ENCODE peak calls at places on chromosomes 11 and 22, in eight cellular contexts. E is Peyer's patch, R is brain microvascular endothelial cell, W is heart left ventricle, D is DND-41, G is A673, N is ovary, U is K562. M is an unnamed sample.

GRCh38 chr11:66100272-66101037 is 30.4 kb downstream of the PACS1 start:
- DNase-seq in E (peak; percentile 52), R (no peak), W (peak; percentile 78), D (peak; percentile 59), G (no peak), N (peak; percentile 73), U (no peak), M (no peak)

GRCh38 chr11:78008174-78008573 is 13.7 kb upstream of the INTS4 start:
- DNase-seq in E (no peak), R (no peak), W (no peak), D (no peak), G (no peak), N (no peak), U (no peak), M (no peak)

GRCh38 chr11:32173977-32174376 is 83.1 kb downstream of the RCN1 start:
- DNase-seq in E (no peak), R (no peak), W (no peak), D (no peak), G (no peak), N (no peak), U (no peak), M (no peak)

GRCh38 chr22:30876925-30877553 is 91.5 kb downstream of the MORC2 start:
- DNase-seq in E (no peak), R (no peak), W (peak; percentile 41), D (no peak), G (peak; percentile 57), N (peak; percentile 57), U (no peak), M (no peak)

GRCh38 chr11:125343732-125344131 is 152.3 kb downstream of the FEZ1 start:
- DNase-seq in E (no peak), R (peak; percentile 37), W (no peak), D (no peak), G (no peak), N (no peak), U (no peak), M (no peak)

GRCh38 chr11:17772704-17773600 is 38.4 kb downstream of the KCNC1 start:
- DNase-seq in E (peak; percentile 40), R (no peak), W (no peak), D (no peak), G (no peak), N (no peak), U (no peak), M (no peak)

GRCh38 chr22:30416403-30416802 is 9.2 kb upstream of the MTFP1 start:
- DNase-seq in E (no peak), R (peak; percentile 25), W (no peak), D (no peak), G (no peak), N (no peak), U (no peak), M (no peak)

GRCh38 chr11:124739479-124740276 is at the start of gene NRGN:
- DNase-seq in E (peak; percentile 91), R (peak; percentile 88), W (peak; percentile 92), D (no peak), G (peak; percentile 98), N (peak; percentile 88), U (peak; percentile 97), M (peak; percentile 81)

GRCh38 chr11:70948416-70948815 is 304.0 kb downstream of the SHANK2 start:
- DNase-seq in E (no peak), R (no peak), W (no peak), D (no peak), G (no peak), N (no peak), U (no peak), M (no peak)

GRCh38 chr22:38016182-38017078 is 32.1 kb upstream of the SOX10 start:
- DNase-seq in E (no peak), R (no peak), W (no peak), D (no peak), G (peak; percentile 43), N (peak; percentile 76), U (no peak), M (peak; percentile 16)

GRCh38 chr22:38009000-38009806 is 24.8 kb upstream of the SOX10 start:
- DNase-seq in E (no peak), R (no peak), W (no peak), D (no peak), G (no peak), N (no peak), U (no peak), M (no peak)

GRCh38 chr22:38017272-38017920 is 33.0 kb upstream of the SOX10 start:
- DNase-seq in E (peak; percentile 66), R (peak; percentile 30), W (peak; percentile 81), D (peak; percentile 16), G (peak; percentile 37), N (peak; percentile 84), U (no peak), M (no peak)

GRCh38 chr22:38014083-38014482 is 29.7 kb upstream of the SOX10 start:
- DNase-seq in E (no peak), R (no peak), W (no peak), D (no peak), G (no peak), N (no peak), U (no peak), M (no peak)

DNA sequence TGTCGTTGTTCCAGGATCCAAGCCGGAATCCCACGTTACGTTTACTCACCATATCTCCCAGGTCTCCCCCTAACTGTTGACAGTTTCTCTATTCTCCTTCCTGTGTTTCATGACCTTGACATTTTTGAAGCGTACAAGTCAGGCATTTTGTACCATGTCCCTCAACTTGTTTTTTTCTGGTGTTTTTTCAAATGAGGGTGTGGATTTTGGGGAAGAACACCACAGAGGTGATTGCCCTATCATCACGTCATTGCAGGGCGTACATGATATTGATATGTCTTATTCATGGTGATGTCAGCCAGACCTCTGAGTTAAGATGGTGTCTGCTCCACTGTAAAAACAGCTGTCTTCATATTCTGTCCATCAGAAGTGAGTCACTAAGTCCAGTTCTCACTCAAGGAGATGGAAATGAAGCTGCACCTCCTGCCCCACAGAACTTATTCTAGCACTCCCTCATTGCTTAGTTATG is 28.3 kb upstream of the SOX10 start:
- DNase-seq in E (no peak), R (peak; percentile 67), W (no peak), D (no peak), G (no peak), N (no peak), U (peak; percentile 64), M (no peak)
- H3K27ac ChIP-seq in E (no peak overlapping the region), R (peak overlapping the region; percentile 14), W (no peak overlapping the region), D (no peak overlapping the region), G (no peak overlapping the region), N (peak overlapping the region; percentile 11), U (no peak overlapping the region), M (no peak overlapping the region)

GRCh38 chr22:27080191-27080590 is 422.8 kb downstream of the MIAT start:
- DNase-seq in E (no peak), R (no peak), W (no peak), D (no peak), G (no peak), N (no peak), U (no peak), M (no peak)
- H3K27ac ChIP-seq in E (no peak overlapping the region), R (no peak overlapping the region), W (no peak overlapping the region), D (no peak overlapping the region), G (no peak overlapping the region), N (no peak overlapping the region), U (no peak overlapping the region), M (no peak overlapping the region)

GRCh38 chr11:21402274-21402673 is 732.9 kb downstream of the NELL1 start:
- DNase-seq in E (no peak), R (no peak), W (no peak), D (no peak), G (no peak), N (no peak), U (no peak), M (no peak)
- H3K27ac ChIP-seq in E (no peak overlapping the region), R (no peak overlapping the region), W (no peak overlapping the region), D (no peak overlapping the region), G (no peak overlapping the region), N (no peak overlapping the region), U (no peak overlapping the region), M (no peak overlapping the region)

GRCh38 chr11:3126207-3126865 is 38.8 kb downstream of the OSBPL5 start:
- DNase-seq in E (peak; percentile 90), R (no peak), W (peak; percentile 50), D (no peak), G (no peak), N (peak; percentile 28), U (no peak), M (no peak)

GRCh38 chr11:3122775-3123201 is 42.3 kb downstream of the OSBPL5 start:
- DNase-seq in E (peak; percentile 39), R (no peak), W (peak; percentile 18), D (no peak), G (no peak), N (no peak), U (no peak), M (no peak)

GRCh38 chr11:3123761-3124733 is 41.1 kb downstream of the OSBPL5 start:
- DNase-seq in E (peak; percentile 68), R (peak; percentile 92), W (peak; percentile 64), D (no peak), G (no peak), N (peak; percentile 73), U (no peak), M (peak; percentile 47)

GRCh38 chr11:3123316-3123715 is 41.8 kb downstream of the OSBPL5 start:
- DNase-seq in E (peak; percentile 69), R (no peak), W (peak; percentile 77), D (no peak), G (peak; percentile 9), N (peak; percentile 82), U (no peak), M (no peak)

DNA sequence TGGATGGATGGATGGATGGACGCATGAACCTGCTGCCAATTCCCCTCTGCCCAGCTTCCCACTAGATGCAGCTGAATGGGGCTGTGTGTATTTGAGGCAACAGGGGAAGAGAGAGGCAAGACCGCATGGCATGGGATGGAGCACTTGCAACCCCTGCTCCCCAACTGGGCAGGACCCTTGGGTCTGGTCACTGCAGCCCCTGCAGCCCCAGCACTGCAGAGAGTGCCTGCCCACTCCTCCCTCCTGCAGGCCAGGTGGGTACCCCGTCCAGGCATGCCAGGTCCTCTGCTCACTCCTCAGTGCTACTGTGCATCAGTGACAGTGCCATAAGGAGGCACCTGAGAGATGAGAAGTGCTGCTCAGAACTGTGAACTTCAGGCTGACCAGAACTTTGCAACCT is 40.3 kb downstream of the OSBPL5 start:
- DNase-seq in E (no peak), R (no peak), W (no peak), D (no peak), G (no peak), N (peak; percentile 19), U (no peak), M (no peak)
- H3K27ac ChIP-seq in E (no peak overlapping the region), R (no peak overlapping the region), W (peak overlapping the region; percentile 82), D (peak overlapping the region; percentile 20), G (no peak overlapping the region), N (no peak overlapping the region), U (no peak overlapping the region), M (no peak overlapping the region)

GRCh38 chr11:62792193-62792575 is 378 bp upstream of the TMEM223 start:
- DNase-seq in E (no peak), R (no peak), W (peak; percentile 48), D (peak; percentile 30), G (no peak), N (peak; percentile 52), U (no peak), M (no peak)
- H3K27ac ChIP-seq in E (peak overlapping the region; percentile 68), R (peak overlapping the region; percentile 7), W (peak overlapping the region; percentile 89), D (peak overlapping the region; percentile 37), G (peak overlapping the region; percentile 91), N (no peak overlapping the region), U (peak overlapping the region; percentile 91), M (no peak overlapping the region)

M was measured in SJSA1.